ENCODE peak calls at places on chromosomes 6 and 20, in six cellular contexts. J is GM06990, W is Right ventricle myocardium superior, G is progenitor cell of endocrine pancreas, X is C1 segment of cervical spinal cord, Q is brain microvascular endothelial cell. D is an unnamed sample.

GRCh38 chr6:156984178-156984738 is 207.1 kb downstream of the ARID1B start:
- DNase-seq in X (no peak), W (no peak), G (no peak), Q (no peak), J (no peak), D (no peak)

GRCh38 chr20:20706285-20706684 is 6.2 kb downstream of the RALGAPA2 start:
- DNase-seq in Q (no peak), J (no peak), W (no peak), G (no peak), X (no peak), D (no peak)

GRCh38 chr20:35663813-35664543 is 722 bp downstream of the CPNE1 start:
- DNase-seq in W (no peak), X (no peak), J (peak), Q (no peak), G (peak), D (peak)

GRCh38 chr20:41095110-41095969 is 42.0 kb upstream of the PLCG1 start:
- DNase-seq in G (no peak), W (peak), J (no peak), Q (peak), X (no peak), D (peak)

GRCh38 chr20:23145281-23145700 is 59.2 kb upstream of the CD93 start:
- DNase-seq in Q (peak), G (no peak), X (peak), J (no peak), W (no peak), D (peak)

GRCh38 chr6:41055149-41055548 is 2.1 kb downstream of the APOBEC2 start:
- DNase-seq in Q (no peak), J (no peak), X (no peak), W (no peak), G (no peak), D (no peak)

GRCh38 chr20:9270831-9271230 is 201.9 kb downstream of the PLCB4 start:
- DNase-seq in J (no peak), X (no peak), W (no peak), Q (peak), G (no peak), D (no peak)

GRCh38 chr20:4813839-4814695 is 92.4 kb downstream of the PRND start:
- DNase-seq in Q (no peak), W (no peak), X (peak), G (no peak), J (no peak), D (no peak)

GRCh38 chr6:82208914-82209313 is 38.6 kb downstream of the IBTK start:
- DNase-seq in G (no peak), J (no peak), X (no peak), Q (no peak), W (no peak), D (no peak)

GRCh38 chr6:152750694-152751093 is at the start of gene VIP:
- DNase-seq in G (peak), Q (peak), J (no peak), X (no peak), W (no peak), D (no peak)

GRCh38 chr20:63268671-63269439 is 3.8 kb upstream of the ARFGAP1 start:
- DNase-seq in X (no peak), W (no peak), J (no peak), Q (no peak), G (no peak), D (peak)

GRCh38 chr6:168925671-168926070 is 328.0 kb downstream of the THBS2 start:
- DNase-seq in X (no peak), Q (no peak), W (no peak), G (no peak), J (no peak), D (no peak)

D was measured in Daoy.